ENCODE peak calls at places on chromosomes 6 and 20, in four cellular contexts. N is RKO, K is T-helper 17 cell, R is transverse colon. T is an unnamed sample.

GRCh38 chr20:10115021-10115420 is 80.2 kb downstream of the ANKEF1 start:
- DNase-seq in N (peak), K (no peak), R (no peak), T (no peak)

GRCh38 chr20:2984956-2985661 is 58.3 kb upstream of the GNRH2 start:
- DNase-seq in N (peak), K (no peak), R (no peak), T (no peak)

GRCh38 chr6:26224547-26224912 is 137.3 kb downstream of the HFE start:
- DNase-seq in N (no peak), K (no peak), R (no peak), T (no peak)

GRCh38 chr6:1311400-1312192 is at the start of gene FOXQ1:
- DNase-seq in N (no peak), K (no peak), R (peak), T (no peak)

GRCh38 chr6:33543116-33543515 is 37.0 kb downstream of the BAK1 start:
- DNase-seq in N (no peak), K (no peak), R (no peak), T (no peak)

GRCh38 chr6:84777888-84778287 is 13.5 kb upstream of the TBX18 start:
- DNase-seq in N (peak), K (no peak), R (no peak), T (no peak)

GRCh38 chr6:2450546-2450945 is 205.1 kb upstream of the GMDS start:
- DNase-seq in N (no peak), K (no peak), R (peak), T (no peak)

GRCh38 chr20:6828794-6829423 is 61.4 kb downstream of the BMP2 start:
- DNase-seq in N (peak), K (no peak), R (peak), T (no peak)

GRCh38 chr6:106461084-106461483 is 100.6 kb downstream of the CRYBG1 start:
- DNase-seq in N (no peak), K (no peak), R (no peak), T (no peak)